ENCODE peak calls at places on chromosomes 12 and 14, in six cellular contexts. Q is H7; B is GM23338; X is effector memory CD4-positive, alpha-beta T cell; N is upper lobe of right lung; Y is transverse colon. U is an unnamed sample.

GRCh38 chr12:76026643-76027063 is 4.9 kb downstream of the PHLDA1 start:
- DNase-seq in B (no peak), Y (no peak), Q (no peak), N (no peak), X (no peak), U (no peak)

GRCh38 chr12:95820096-95820703 is 29.6 kb upstream of the NTN4 start:
- DNase-seq in X (no peak), Q (peak; percentile 19), Y (peak; percentile 41), B (peak; percentile 64), N (no peak), U (peak; percentile 50)

GRCh38 chr12:88142610-88142991 is 494 bp downstream of the TMTC3 start:
- DNase-seq in X (peak; percentile 2), B (peak; percentile 51), Y (peak; percentile 30), Q (peak; percentile 3), N (peak; percentile 67), U (peak; percentile 40)

GRCh38 chr12:93573552-93574223 is 1.2 kb downstream of the SOCS2 start:
- DNase-seq in X (no peak), B (peak; percentile 44), N (no peak), Q (peak; percentile 38), Y (peak; percentile 26), U (peak; percentile 14)

GRCh38 chr12:103571286-103571685 is 15.8 kb upstream of the STAB2 start:
- DNase-seq in X (no peak), Q (peak; percentile 56), B (peak; percentile 89), Y (peak; percentile 34), N (no peak), U (peak; percentile 94)

GRCh38 chr12:29253916-29254625 is 105.0 kb downstream of the FAR2 start:
- DNase-seq in B (no peak), Q (no peak), Y (no peak), N (no peak), X (no peak), U (no peak)

GRCh38 chr14:51821822-51822221 is 38.6 kb upstream of the GNG2 start:
- DNase-seq in N (no peak), Y (no peak), Q (no peak), X (no peak), B (no peak), U (no peak)

GRCh38 chr14:22319526-22320352 is 269.3 kb downstream of the DAD1 start:
- DNase-seq in B (peak; percentile 76), Q (peak; percentile 38), X (no peak), N (no peak), Y (peak; percentile 45), U (peak; percentile 67)

GRCh38 chr12:82912406-82912805 is 225.7 kb downstream of the TMTC2 start:
- DNase-seq in B (no peak), X (no peak), Q (no peak), Y (no peak), N (no peak), U (no peak)

GRCh38 chr12:24600996-24601395 is 347.9 kb downstream of the BCAT1 start:
- DNase-seq in Y (no peak), X (no peak), Q (no peak), N (no peak), B (no peak), U (no peak)

GRCh38 chr12:107402041-107403022 is 283.3 kb upstream of the PWP1 start:
- DNase-seq in Y (peak; percentile 51), X (peak; percentile 28), Q (peak; percentile 70), B (peak; percentile 94), N (no peak), U (peak; percentile 83)

GRCh38 chr14:75439989-75440388 is 12.2 kb downstream of the JDP2 start:
- DNase-seq in X (no peak), N (no peak), Q (no peak), B (no peak), Y (peak; percentile 50), U (no peak)

GRCh38 chr12:56220611-56221232 is 1.0 kb downstream of the RNF41 start:
- DNase-seq in N (peak; percentile 71), B (peak; percentile 52), X (no peak), Y (no peak), Q (no peak), U (no peak)

GRCh38 chr12:113766133-113766879 is 199.8 kb downstream of the RBM19 start:
- DNase-seq in Y (no peak), X (no peak), B (peak; percentile 64), N (no peak), Q (peak; percentile 67), U (peak; percentile 34)

GRCh38 chr14:80446356-80446755 is 235.1 kb upstream of the DIO2 start:
- DNase-seq in N (no peak), X (no peak), Y (no peak), B (no peak), Q (no peak), U (no peak)

GRCh38 chr12:9741726-9742125 is 8.8 kb upstream of the CLECL1 start:
- DNase-seq in Y (peak; percentile 67), N (no peak), B (no peak), Q (no peak), X (peak; percentile 69), U (no peak)

GRCh38 chr12:68189766-68190700 is 30.5 kb upstream of the IFNG start:
- DNase-seq in N (no peak), B (no peak), X (no peak), Q (no peak), Y (no peak), U (no peak)

GRCh38 chr12:6863586-6864321 is 3.6 kb upstream of the TPI1 start:
- DNase-seq in Y (no peak), B (no peak), Q (no peak), N (no peak), X (no peak), U (no peak)

GRCh38 chr12:48247181-48247966 is 44.3 kb upstream of the OR10AD1 start:
- DNase-seq in N (no peak), Y (no peak), B (no peak), X (no peak), Q (no peak), U (no peak)

GRCh38 chr14:26860111-26860510 is 262.3 kb upstream of the NOVA1 start:
- DNase-seq in B (no peak), X (no peak), Y (no peak), N (no peak), Q (no peak), U (no peak)

GRCh38 chr14:106228541-106229158 is 702.3 kb downstream of the TMEM121 start:
- DNase-seq in X (peak; percentile 8), Q (no peak), Y (no peak), B (no peak), N (no peak), U (no peak)

GRCh38 chr12:50187084-50187900 is 20.1 kb upstream of the CERS5 start:
- DNase-seq in N (no peak), B (no peak), Y (no peak), X (no peak), Q (no peak), U (no peak)

GRCh38 chr12:14408208-14408607 is 42.7 kb downstream of the ATF7IP start:
- DNase-seq in Q (no peak), Y (no peak), N (no peak), B (peak; percentile 81), X (no peak), U (no peak)

DNA sequence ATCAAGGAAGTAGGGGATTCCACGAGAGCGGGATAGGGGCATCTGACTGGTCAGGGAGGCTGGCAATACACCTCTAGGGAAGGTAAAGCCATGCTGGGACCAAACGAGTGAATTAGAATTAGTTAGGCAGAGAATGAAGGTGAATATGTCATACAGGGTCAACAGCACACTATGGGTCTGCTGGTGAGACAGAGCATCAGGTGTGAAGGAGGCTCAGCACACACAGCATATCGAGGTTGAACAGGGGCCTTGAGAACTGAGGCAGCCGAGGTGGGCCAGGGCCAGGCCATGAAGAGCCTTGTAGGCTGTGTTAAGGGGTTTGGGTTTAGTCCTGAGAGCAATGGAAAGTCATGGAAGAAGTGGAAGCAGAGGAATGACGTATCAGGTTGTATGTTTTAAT is 137.8 kb downstream of the PRKCH start:
- DNase-seq in X (no peak), B (no peak), Q (no peak), Y (no peak), N (no peak), U (no peak)
- H3K36me3 ChIP-seq in X (peaks cover 80% of the 10 kb centered on the region), B (no peaks in the 10 kb centered on the region), Q (no peaks in the 10 kb centered on the region), Y (no peaks in the 10 kb centered on the region), N (peaks cover 40% of the 10 kb centered on the region), U (no peaks in the 10 kb centered on the region)

DNA sequence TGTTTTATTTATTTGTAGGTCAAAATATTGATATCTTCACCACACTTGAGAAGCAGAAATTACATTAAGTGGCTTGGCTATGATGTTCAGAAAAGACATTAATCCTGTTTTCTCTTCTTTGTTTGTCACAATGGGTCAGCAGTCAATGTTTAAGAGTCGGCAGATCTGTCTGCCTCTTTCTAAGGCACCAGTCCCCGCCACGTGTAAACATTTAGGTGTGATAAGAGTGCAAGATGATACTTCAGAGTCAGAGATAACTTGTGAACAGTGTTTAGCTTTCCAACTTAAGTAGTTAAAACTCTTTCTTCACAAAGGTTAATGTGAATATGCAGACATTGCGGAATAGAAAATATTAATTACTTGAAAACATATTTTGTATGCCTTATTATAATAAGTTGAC is 160.9 kb downstream of the OTOGL start:
- DNase-seq in B (no peak), Y (no peak), X (no peak), N (no peak), Q (no peak), U (no peak)
- H3K36me3 ChIP-seq in B (no peaks in the 10 kb centered on the region), Y (no peaks in the 10 kb centered on the region), X (no peaks in the 10 kb centered on the region), N (no peaks in the 10 kb centered on the region), Q (no peaks in the 10 kb centered on the region), U (no peaks in the 10 kb centered on the region)

GRCh38 chr12:98532687-98533304 is 17.4 kb downstream of the TMPO start:
- DNase-seq in B (peak; percentile 85), X (no peak), N (no peak), Y (no peak), Q (peak; percentile 61), U (peak; percentile 48)

GRCh38 chr12:98530068-98530467 is 14.7 kb downstream of the TMPO start:
- DNase-seq in X (no peak), B (no peak), N (no peak), Y (no peak), Q (no peak), U (no peak)

GRCh38 chr12:98538031-98538430 is 22.6 kb downstream of the TMPO start:
- DNase-seq in X (no peak), N (no peak), Y (no peak), B (no peak), Q (no peak), U (no peak)

DNA sequence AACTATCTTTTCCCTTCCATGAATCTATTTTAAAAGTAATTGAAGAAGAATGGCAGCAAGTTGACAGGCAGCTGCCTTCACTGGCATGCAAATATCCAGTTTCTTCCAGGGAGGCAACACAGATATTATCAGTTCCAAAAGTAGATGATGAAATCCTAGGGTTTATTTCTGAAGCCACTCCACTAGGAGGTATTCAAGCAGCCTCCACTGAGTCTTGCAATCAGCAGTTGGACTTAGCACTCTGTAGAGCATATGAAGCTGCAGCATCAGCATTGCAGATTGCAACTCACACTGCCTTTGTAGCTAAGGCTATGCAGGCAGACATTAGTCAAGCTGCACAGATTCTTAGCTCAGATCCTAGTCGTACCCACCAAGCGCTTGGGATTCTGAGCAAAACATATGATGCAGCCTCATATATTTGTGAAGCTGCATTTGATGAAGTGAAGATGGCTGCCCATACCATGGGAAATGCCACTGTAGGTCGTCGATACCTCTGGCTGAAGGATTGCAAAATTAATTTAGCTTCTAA is 18.4 kb downstream of the TMPO start:
- DNase-seq in N (no peak), B (no peak), X (no peak), Y (no peak), Q (no peak), U (no peak)
- H3K36me3 ChIP-seq in N (peaks cover 79% of the 10 kb centered on the region), B (peaks cover 66% of the 10 kb centered on the region), X (peaks cover 39% of the 10 kb centered on the region), Y (no peaks in the 10 kb centered on the region), Q (peaks cover 25% of the 10 kb centered on the region), U (peaks cover 24% of the 10 kb centered on the region)

GRCh38 chr12:121011820-121012219 is 4.5 kb downstream of the C12orf43 start:
- DNase-seq in Q (no peak), Y (no peak), B (no peak), X (no peak), N (no peak), U (no peak)
- H3K36me3 ChIP-seq in Q (peaks cover 17% of the 10 kb centered on the region), Y (no peaks in the 10 kb centered on the region), B (peaks cover 9% of the 10 kb centered on the region), X (peaks cover 47% of the 10 kb centered on the region), N (peaks cover 51% of the 10 kb centered on the region), U (no peaks in the 10 kb centered on the region)